ENCODE peak calls at places on chromosomes 6 and 20, in eight cellular contexts. B is psoas muscle, K is PC-3, Y is ovary, R is tibial nerve, V is hepatocyte, D is fibroblast of lung, L is upper lobe of left lung. F is an unnamed sample. For H3K36me3, the result is how much of the 10 kb centered on the place peaks cover.

GRCh38 chr20:53186630-53187029 is 214.5 kb downstream of the TSHZ2 start:
- DNase-seq in B (no peak), L (no peak), Y (no peak), R (no peak), K (peak), D (peak), V (no peak), F (no peak)

GRCh38 chr20:54197621-54198604 is 10.0 kb upstream of the PFDN4 start:
- DNase-seq in Y (no peak), V (peak), K (peak), B (no peak), R (no peak), L (no peak), D (peak), F (no peak)

GRCh38 chr20:58510921-58511320 is 4.3 kb downstream of the APCDD1L start:
- DNase-seq in Y (no peak), V (no peak), L (no peak), R (no peak), D (no peak), K (no peak), B (no peak), F (no peak)

GRCh38 chr20:62762376-62762775 is 33.9 kb upstream of the MRGBP start:
- DNase-seq in B (peak), K (no peak), V (no peak), Y (no peak), D (no peak), R (no peak), L (no peak), F (no peak)

GRCh38 chr6:32081168-32081624 is 27.9 kb downstream of the TNXB start:
- DNase-seq in K (peak), R (peak), L (no peak), V (no peak), B (peak), D (peak), Y (peak), F (no peak)

GRCh38 chr20:58306421-58307261 is 2.9 kb upstream of the RAB22A start:
- DNase-seq in K (peak), R (no peak), B (no peak), Y (no peak), V (peak), L (peak), D (peak), F (peak)

GRCh38 chr20:24779166-24779565 is 169.9 kb upstream of the CST7 start:
- DNase-seq in D (peak), L (peak), Y (no peak), R (no peak), K (no peak), V (no peak), B (no peak), F (no peak)

GRCh38 chr6:42193491-42193894 is 1.3 kb downstream of the GUCA1B start:
- DNase-seq in B (no peak), L (no peak), Y (no peak), D (peak), V (no peak), K (peak), R (no peak), F (no peak)

GRCh38 chr6:119323478-119323877 is 26.1 kb downstream of the MAN1A1 start:
- DNase-seq in K (no peak), B (no peak), D (peak), Y (no peak), R (no peak), L (no peak), V (no peak), F (no peak)

GRCh38 chr6:76495909-76496308 is 423.4 kb upstream of the IMPG1 start:
- DNase-seq in D (no peak), R (no peak), Y (no peak), V (no peak), K (no peak), B (no peak), L (no peak), F (no peak)

GRCh38 chr6:6793388-6794250 is 205.1 kb downstream of the LY86 start:
- DNase-seq in K (no peak), L (peak), Y (no peak), D (no peak), B (no peak), R (no peak), V (no peak), F (no peak)

DNA sequence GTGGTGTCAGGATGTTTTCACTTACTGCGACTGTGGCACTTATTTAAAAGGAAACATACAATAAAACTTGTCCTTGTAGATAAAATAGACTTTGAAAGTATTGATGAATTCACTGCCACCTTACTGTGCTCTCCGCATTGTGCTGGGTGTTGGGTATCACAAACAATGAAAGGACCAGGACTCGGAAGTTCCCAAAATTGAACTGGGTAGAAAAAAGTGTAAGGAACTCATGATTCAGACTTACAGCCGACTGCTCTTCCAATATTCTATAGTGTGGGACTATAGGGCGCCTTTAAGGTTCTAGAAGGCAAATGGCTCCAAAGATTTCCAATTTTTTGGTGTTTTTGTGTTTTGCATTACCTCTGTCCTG is 32.0 kb upstream of the ID4 start:
- DNase-seq in B (no peak), K (peak), D (no peak), V (no peak), Y (no peak), R (no peak), L (no peak), F (no peak)
- H3K4me3 ChIP-seq in B (peak), K (peak), D (peak), V (peak), Y (peak), R (peak), L (peak), F (no peak)

GRCh38 chr6:109671721-109672120 is 19.3 kb downstream of the AK9 start:
- DNase-seq in V (no peak), Y (no peak), B (no peak), K (peak), L (no peak), R (no peak), D (peak), F (no peak)
- H3K36me3 ChIP-seq in V (under half), Y (under half), B (under half), K (under half), L (under half), R (under half), D (under half), F (under half)

GRCh38 chr6:68634503-68635411 is at the start of gene ADGRB3:
- DNase-seq in Y (peak), R (peak), K (peak), V (peak), L (peak), D (peak), B (peak), F (peak)
- TF ChIP-seq CTCF in Y (no peak), R (peak), K (no peak), V (peak), L (peak), D (no peak), B (no peak), F (no peak)

DNA sequence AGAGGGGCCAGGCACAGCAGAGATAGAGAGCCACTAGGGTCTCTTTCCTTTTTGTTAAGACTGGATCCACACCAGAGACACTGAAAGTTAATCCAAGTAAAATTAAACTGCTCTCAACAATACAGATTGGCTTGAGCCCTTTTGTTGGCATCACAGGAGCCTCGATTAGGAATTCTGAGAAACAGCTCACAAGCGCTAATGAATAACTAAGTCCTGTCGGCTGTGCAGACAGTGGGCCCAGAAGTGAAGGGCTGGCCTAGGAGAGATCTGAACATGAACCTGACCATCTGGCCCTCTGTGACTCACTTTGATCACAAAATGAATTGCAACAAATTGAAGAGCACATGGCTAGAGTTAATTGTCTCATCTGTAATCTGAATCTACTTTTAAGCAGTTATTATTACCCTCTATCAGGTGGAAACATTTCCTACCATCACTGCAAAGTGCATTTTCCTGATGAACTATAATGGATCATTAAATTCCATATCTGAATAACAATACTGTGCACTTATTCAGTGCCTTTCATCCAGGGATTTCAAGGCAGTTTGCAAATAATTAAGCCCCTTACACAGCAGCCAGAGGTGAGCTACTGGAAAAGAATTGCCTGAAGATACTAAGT is 3.2 kb downstream of the BACH2 start:
- DNase-seq in V (no peak), Y (no peak), D (peak), R (no peak), K (no peak), B (no peak), L (no peak), F (no peak)
- H3K4me3 ChIP-seq in V (no peak), Y (no peak), D (peak), R (no peak), K (no peak), B (peak), L (no peak), F (no peak)

GRCh38 chr20:18548465-18548864 is 18.8 kb upstream of the SMIM26 start:
- DNase-seq in D (no peak), V (no peak), B (no peak), Y (no peak), K (no peak), L (no peak), R (no peak), F (no peak)

GRCh38 chr20:18541741-18542140 is 25.5 kb upstream of the SMIM26 start:
- DNase-seq in B (no peak), K (peak), D (peak), R (no peak), V (no peak), Y (no peak), L (no peak), F (no peak)

GRCh38 chr20:18545566-18545965 is 21.7 kb upstream of the SMIM26 start:
- DNase-seq in R (no peak), Y (no peak), D (no peak), K (no peak), V (no peak), L (no peak), B (no peak), F (no peak)

GRCh38 chr20:18543932-18544331 is 23.3 kb upstream of the SMIM26 start:
- DNase-seq in K (peak), V (no peak), B (no peak), D (no peak), Y (no peak), R (no peak), L (no peak), F (no peak)

DNA sequence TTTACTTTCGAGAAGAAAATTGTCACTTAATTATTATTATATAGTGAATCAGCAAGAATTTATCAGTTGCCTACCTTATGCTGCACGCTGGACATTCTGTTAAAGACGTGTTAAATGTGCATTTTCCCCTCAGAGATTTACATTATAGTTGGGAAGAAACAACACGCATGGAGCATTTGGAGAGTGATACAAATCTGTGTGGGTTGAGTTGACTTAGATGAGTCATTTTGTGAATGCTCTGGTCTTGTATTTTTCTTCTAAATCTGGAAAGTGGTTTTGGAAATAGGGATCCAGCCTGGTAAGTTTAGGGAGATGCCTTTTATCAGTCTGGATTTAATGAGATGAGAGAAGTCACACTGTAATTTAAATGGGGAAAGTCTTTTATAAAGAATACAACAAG is 24.0 kb upstream of the SMIM26 start:
- DNase-seq in B (no peak), V (no peak), R (no peak), K (peak), Y (no peak), L (no peak), D (peak), F (no peak)
- H3K36me3 ChIP-seq in B (half or more), V (under half), R (half or more), K (under half), Y (under half), L (half or more), D (under half), F (under half)

DNA sequence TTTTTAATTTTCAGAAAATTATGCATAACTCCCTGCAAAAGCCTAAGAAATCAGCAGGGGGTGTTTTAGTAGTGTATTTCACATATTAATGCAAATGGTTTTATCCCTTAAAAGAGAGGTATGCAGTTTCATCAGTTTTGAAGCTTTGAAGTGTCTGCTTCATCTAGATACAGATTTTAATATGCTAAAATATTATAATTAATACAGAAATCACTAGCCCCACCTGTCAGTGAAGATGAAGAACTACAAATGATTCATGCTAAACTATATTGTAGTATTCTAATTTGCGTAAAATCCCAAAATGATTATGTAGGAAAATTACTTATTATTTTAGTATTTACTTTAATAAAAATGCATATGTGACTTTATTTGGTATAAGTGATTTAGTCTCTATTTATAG is 2.9 kb upstream of the TFB1M start:
- DNase-seq in L (no peak), R (no peak), B (no peak), Y (no peak), D (no peak), K (peak), V (no peak), F (no peak)
- TF ChIP-seq CTCF in L (no peak), R (peak), B (peak), Y (no peak), D (no peak), K (peak), V (peak), F (no peak)

F was measured in GM06990.